ENCODE peak calls at places on chromosomes 12 and 14, in eight cellular contexts. One of them, this sample, is unnamed.

GRCh38 chr12:25107920-25108319 is 87.0 kb downstream of the DNAI7 start:
- DNase-seq in SK-N-SH: no peak
- DNase-seq in upper lobe of left lung: no peak
- DNase-seq in stomach: no peak
- DNase-seq in GM23338: no peak
- DNase-seq in breast epithelium: no peak
- DNase-seq in transverse colon: no peak
- DNase-seq in HL-60: no peak
- DNase-seq in this sample: no peak

GRCh38 chr12:101277443-101277842 is 2.5 kb upstream of the UTP20 start:
- DNase-seq in upper lobe of left lung: no peak
- DNase-seq in HL-60: no peak
- DNase-seq in GM23338: no peak
- DNase-seq in stomach: no peak
- DNase-seq in transverse colon: no peak
- DNase-seq in SK-N-SH: no peak
- DNase-seq in breast epithelium: no peak
- DNase-seq in this sample: no peak

GRCh38 chr12:113120670-113121370 is 14.7 kb downstream of the RASAL1 start:
- DNase-seq in stomach: no peak
- DNase-seq in breast epithelium: no peak
- DNase-seq in GM23338: peak; percentile 24
- DNase-seq in transverse colon: no peak
- DNase-seq in HL-60: no peak
- DNase-seq in upper lobe of left lung: no peak
- DNase-seq in SK-N-SH: peak; percentile 51
- DNase-seq in this sample: no peak

GRCh38 chr14:20719777-20720176 is 25.9 kb upstream of the EDDM3A start:
- DNase-seq in stomach: peak; percentile 72
- DNase-seq in HL-60: no peak
- DNase-seq in transverse colon: peak; percentile 34
- DNase-seq in SK-N-SH: no peak
- DNase-seq in GM23338: no peak
- DNase-seq in breast epithelium: no peak
- DNase-seq in upper lobe of left lung: no peak
- DNase-seq in this sample: peak; percentile 16

GRCh38 chr14:64755661-64756265 is 51.5 kb downstream of the PLEKHG3 start:
- DNase-seq in stomach: no peak
- DNase-seq in upper lobe of left lung: no peak
- DNase-seq in breast epithelium: no peak
- DNase-seq in transverse colon: peak; percentile 81
- DNase-seq in SK-N-SH: no peak
- DNase-seq in GM23338: no peak
- DNase-seq in HL-60: peak; percentile 55
- DNase-seq in this sample: no peak

GRCh38 chr12:76921891-76922664 is 43.3 kb upstream of the CSRP2 start:
- DNase-seq in GM23338: no peak
- DNase-seq in breast epithelium: no peak
- DNase-seq in HL-60: no peak
- DNase-seq in upper lobe of left lung: no peak
- DNase-seq in stomach: no peak
- DNase-seq in SK-N-SH: no peak
- DNase-seq in transverse colon: no peak
- DNase-seq in this sample: no peak

GRCh38 chr12:127078577-127079350 is 1188.2 kb upstream of the TMEM132C start:
- DNase-seq in SK-N-SH: no peak
- DNase-seq in GM23338: no peak
- DNase-seq in upper lobe of left lung: no peak
- DNase-seq in HL-60: no peak
- DNase-seq in breast epithelium: no peak
- DNase-seq in transverse colon: no peak
- DNase-seq in stomach: no peak
- DNase-seq in this sample: no peak

GRCh38 chr14:93219103-93219726 is 12.2 kb downstream of the UBR7 start:
- DNase-seq in transverse colon: peak; percentile 46
- DNase-seq in upper lobe of left lung: no peak
- DNase-seq in HL-60: peak; percentile 57
- DNase-seq in GM23338: peak; percentile 88
- DNase-seq in SK-N-SH: peak; percentile 55
- DNase-seq in breast epithelium: no peak
- DNase-seq in stomach: peak; percentile 59
- DNase-seq in this sample: peak; percentile 65

GRCh38 chr12:40646891-40647290 is 45.3 kb upstream of the CNTN1 start:
- DNase-seq in GM23338: no peak
- DNase-seq in SK-N-SH: no peak
- DNase-seq in breast epithelium: no peak
- DNase-seq in HL-60: no peak
- DNase-seq in stomach: no peak
- DNase-seq in transverse colon: no peak
- DNase-seq in upper lobe of left lung: no peak
- DNase-seq in this sample: no peak

GRCh38 chr12:51388066-51388799 is 3.0 kb downstream of the GALNT6 start:
- DNase-seq in GM23338: peak; percentile 26
- DNase-seq in SK-N-SH: peak; percentile 83
- DNase-seq in transverse colon: no peak
- DNase-seq in breast epithelium: peak; percentile 68
- DNase-seq in HL-60: peak; percentile 89
- DNase-seq in stomach: no peak
- DNase-seq in upper lobe of left lung: no peak
- DNase-seq in this sample: no peak

GRCh38 chr14:104968541-104969401 is 9.4 kb downstream of the AHNAK2 start:
- DNase-seq in SK-N-SH: peak; percentile 51
- DNase-seq in breast epithelium: peak; percentile 82
- DNase-seq in GM23338: no peak
- DNase-seq in upper lobe of left lung: peak; percentile 69
- DNase-seq in HL-60: no peak
- DNase-seq in transverse colon: no peak
- DNase-seq in stomach: no peak
- DNase-seq in this sample: peak; percentile 46
- H3K4me3 ChIP-seq in SK-N-SH: no peak overlapping the region
- H3K4me3 ChIP-seq in breast epithelium: peak overlapping the region; percentile 57
- H3K4me3 ChIP-seq in GM23338: no peak overlapping the region
- H3K4me3 ChIP-seq in upper lobe of left lung: peak overlapping the region; percentile 40
- H3K4me3 ChIP-seq in HL-60: no peak overlapping the region
- H3K4me3 ChIP-seq in transverse colon: no peak overlapping the region
- H3K4me3 ChIP-seq in stomach: peak overlapping the region; percentile 38
- H3K4me3 ChIP-seq in this sample: no peak overlapping the region

GRCh38 chr12:92492291-92492690 is 210.5 kb upstream of the PLEKHG7 start:
- DNase-seq in upper lobe of left lung: no peak
- DNase-seq in GM23338: no peak
- DNase-seq in SK-N-SH: no peak
- DNase-seq in HL-60: no peak
- DNase-seq in transverse colon: no peak
- DNase-seq in breast epithelium: no peak
- DNase-seq in stomach: no peak
- DNase-seq in this sample: no peak

GRCh38 chr12:92493816-92494215 is 209.0 kb upstream of the PLEKHG7 start:
- DNase-seq in upper lobe of left lung: no peak
- DNase-seq in stomach: no peak
- DNase-seq in breast epithelium: no peak
- DNase-seq in GM23338: no peak
- DNase-seq in SK-N-SH: no peak
- DNase-seq in transverse colon: no peak
- DNase-seq in HL-60: no peak
- DNase-seq in this sample: no peak

GRCh38 chr12:92496790-92497189 is 206.0 kb upstream of the PLEKHG7 start:
- DNase-seq in upper lobe of left lung: no peak
- DNase-seq in GM23338: no peak
- DNase-seq in breast epithelium: no peak
- DNase-seq in stomach: no peak
- DNase-seq in transverse colon: no peak
- DNase-seq in HL-60: no peak
- DNase-seq in SK-N-SH: no peak
- DNase-seq in this sample: no peak

DNA sequence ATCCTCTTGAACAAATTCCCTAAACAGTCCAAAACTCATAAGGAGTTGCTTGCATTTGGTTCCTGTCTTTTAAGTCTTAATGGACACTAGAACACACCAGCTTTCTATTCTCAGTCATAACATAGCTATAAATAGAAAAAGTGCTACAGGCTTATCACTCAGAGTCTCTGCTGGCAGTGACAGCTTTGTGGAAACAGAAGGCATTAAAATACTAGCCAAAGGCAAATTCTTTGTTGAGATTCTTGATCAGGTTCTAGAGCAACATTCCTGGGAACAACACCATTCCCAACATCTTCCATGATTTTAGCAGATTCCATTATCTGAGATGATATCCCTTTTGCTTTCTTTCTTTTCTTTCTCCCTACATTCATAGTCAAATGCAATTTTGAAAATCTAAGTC is 207.7 kb upstream of the PLEKHG7 start:
- DNase-seq in transverse colon: no peak
- DNase-seq in stomach: no peak
- DNase-seq in HL-60: no peak
- DNase-seq in GM23338: no peak
- DNase-seq in breast epithelium: no peak
- DNase-seq in SK-N-SH: no peak
- DNase-seq in upper lobe of left lung: no peak
- DNase-seq in this sample: no peak
- H3K27me3 ChIP-seq in transverse colon: no peaks in the 10 kb centered on the region
- H3K27me3 ChIP-seq in stomach: no peaks in the 10 kb centered on the region
- H3K27me3 ChIP-seq in HL-60: no peaks in the 10 kb centered on the region
- H3K27me3 ChIP-seq in GM23338: no peaks in the 10 kb centered on the region
- H3K27me3 ChIP-seq in breast epithelium: no peaks in the 10 kb centered on the region
- H3K27me3 ChIP-seq in SK-N-SH: no peaks in the 10 kb centered on the region
- H3K27me3 ChIP-seq in upper lobe of left lung: no peaks in the 10 kb centered on the region
- H3K27me3 ChIP-seq in this sample: no peaks in the 10 kb centered on the region

GRCh38 chr12:108837680-108838079 is 19.7 kb downstream of the SSH1 start:
- DNase-seq in breast epithelium: no peak
- DNase-seq in stomach: no peak
- DNase-seq in SK-N-SH: no peak
- DNase-seq in upper lobe of left lung: peak; percentile 27
- DNase-seq in transverse colon: no peak
- DNase-seq in HL-60: no peak
- DNase-seq in GM23338: no peak
- DNase-seq in this sample: no peak

GRCh38 chr12:108840605-108841328 is 16.6 kb downstream of the SSH1 start:
- DNase-seq in upper lobe of left lung: no peak
- DNase-seq in breast epithelium: no peak
- DNase-seq in transverse colon: no peak
- DNase-seq in stomach: no peak
- DNase-seq in HL-60: no peak
- DNase-seq in GM23338: no peak
- DNase-seq in SK-N-SH: no peak
- DNase-seq in this sample: no peak

GRCh38 chr12:108839890-108840230 is 17.5 kb downstream of the SSH1 start:
- DNase-seq in GM23338: no peak
- DNase-seq in stomach: no peak
- DNase-seq in SK-N-SH: no peak
- DNase-seq in HL-60: no peak
- DNase-seq in transverse colon: no peak
- DNase-seq in upper lobe of left lung: peak; percentile 48
- DNase-seq in breast epithelium: no peak
- DNase-seq in this sample: no peak

GRCh38 chr12:108838194-108839010 is 19.0 kb downstream of the SSH1 start:
- DNase-seq in SK-N-SH: peak; percentile 64
- DNase-seq in GM23338: peak; percentile 61
- DNase-seq in transverse colon: peak; percentile 78
- DNase-seq in breast epithelium: peak; percentile 67
- DNase-seq in upper lobe of left lung: peak; percentile 55
- DNase-seq in HL-60: peak; percentile 92
- DNase-seq in stomach: peak; percentile 72
- DNase-seq in this sample: peak; percentile 89

DNA sequence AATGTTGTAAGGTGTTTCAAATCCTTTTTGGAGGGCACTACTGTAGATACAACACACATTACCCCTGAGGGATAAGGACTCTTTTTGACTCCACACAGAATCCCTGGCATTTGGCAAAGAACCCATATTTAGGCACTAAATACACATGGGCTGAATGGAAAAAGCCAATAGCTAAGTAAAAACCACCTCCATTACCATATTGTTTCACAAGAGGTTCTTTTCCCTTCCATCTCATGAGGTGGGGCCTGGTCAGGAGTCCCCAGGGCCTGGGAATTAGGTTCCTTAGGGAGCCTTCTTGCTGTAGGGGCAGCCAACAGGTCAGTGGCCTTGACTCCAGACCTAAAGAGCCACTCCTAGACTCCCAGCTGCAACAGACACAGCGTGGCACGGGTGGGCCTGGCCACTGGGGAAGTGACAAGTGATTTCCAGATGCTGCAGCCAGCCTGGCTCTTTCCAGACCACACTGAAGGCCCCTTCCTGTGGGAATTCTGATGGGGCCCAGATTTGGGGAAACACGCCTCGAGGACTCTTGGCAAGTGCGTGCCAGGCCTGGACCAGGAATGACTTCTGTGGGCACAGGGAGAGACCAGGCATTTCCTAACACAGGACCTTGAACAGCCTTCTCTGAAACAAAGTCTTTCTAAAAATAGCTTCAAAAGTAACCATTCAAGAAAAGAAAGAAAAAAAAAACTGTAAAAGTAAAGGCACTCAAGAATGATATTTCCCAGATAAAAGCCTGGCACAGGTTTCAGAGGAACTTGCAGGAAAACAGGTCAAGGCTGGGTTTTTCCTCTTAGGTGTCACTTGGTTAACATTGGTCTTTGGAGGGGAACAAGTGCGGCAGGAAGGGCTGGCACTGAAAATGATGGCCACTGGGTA is 18.1 kb downstream of the SSH1 start:
- DNase-seq in SK-N-SH: peak; percentile 61
- DNase-seq in stomach: no peak
- DNase-seq in upper lobe of left lung: peak; percentile 22
- DNase-seq in breast epithelium: peak; percentile 60
- DNase-seq in GM23338: no peak
- DNase-seq in HL-60: no peak
- DNase-seq in transverse colon: no peak
- DNase-seq in this sample: peak; percentile 43
- TF ChIP-seq POLR2AphosphoS5 in SK-N-SH: peak; percentile 12
- TF ChIP-seq POLR2AphosphoS5 in stomach: no peak
- TF ChIP-seq POLR2AphosphoS5 in upper lobe of left lung: peak; percentile 58
- TF ChIP-seq POLR2AphosphoS5 in breast epithelium: peak; percentile 54
- TF ChIP-seq POLR2AphosphoS5 in GM23338: no peak
- TF ChIP-seq POLR2AphosphoS5 in HL-60: no peak
- TF ChIP-seq POLR2AphosphoS5 in transverse colon: peak; percentile 30
- TF ChIP-seq POLR2AphosphoS5 in this sample: peak; percentile 30

DNA sequence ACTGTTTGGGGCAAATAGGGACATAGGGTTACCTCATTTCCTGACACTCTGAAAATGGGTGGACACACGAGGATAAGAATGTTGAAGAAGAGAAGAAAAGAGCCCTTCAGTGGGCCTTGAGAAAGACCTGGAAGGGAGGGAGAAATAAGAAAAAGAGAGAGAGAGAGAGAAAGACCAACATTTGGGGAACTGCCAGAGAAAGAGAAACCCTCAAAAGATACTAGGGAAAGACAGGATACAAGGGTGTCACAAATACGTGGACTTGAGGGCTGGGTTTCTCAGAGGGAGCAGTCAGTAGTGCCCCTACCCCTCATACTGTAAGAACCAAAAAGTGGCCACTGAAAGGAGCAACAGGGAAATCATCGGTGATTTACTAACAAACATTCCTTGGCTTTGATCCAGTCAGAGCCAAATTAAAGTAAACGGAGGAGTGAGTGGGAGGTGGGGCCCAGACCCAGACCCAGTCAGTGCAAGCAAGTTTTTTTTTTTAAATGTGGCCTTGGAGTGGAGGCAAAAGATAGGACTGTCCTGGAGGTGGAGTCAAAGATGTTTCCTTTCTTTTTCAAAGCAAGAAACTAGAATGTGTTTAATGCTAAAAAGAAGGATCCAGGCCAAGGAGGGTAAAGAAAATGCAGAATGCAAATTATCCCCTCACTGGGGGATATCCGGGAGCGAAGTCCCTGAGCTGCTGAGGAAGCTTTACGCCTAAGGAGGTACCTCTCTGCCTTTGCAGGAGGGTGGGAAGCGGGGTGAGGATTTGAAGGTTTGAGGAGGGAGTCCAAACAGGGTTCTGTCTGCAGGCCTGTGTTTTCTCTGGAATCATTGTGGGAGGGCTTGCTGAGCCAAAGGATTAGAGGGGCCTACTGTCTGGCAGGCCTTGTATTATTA is 143.4 kb upstream of the AMIGO2 start:
- DNase-seq in upper lobe of left lung: no peak
- DNase-seq in breast epithelium: no peak
- DNase-seq in transverse colon: no peak
- DNase-seq in SK-N-SH: no peak
- DNase-seq in stomach: no peak
- DNase-seq in HL-60: no peak
- DNase-seq in GM23338: peak; percentile 86
- DNase-seq in this sample: no peak
- H3K4me3 ChIP-seq in upper lobe of left lung: peak overlapping the region; percentile 1
- H3K4me3 ChIP-seq in breast epithelium: no peak overlapping the region
- H3K4me3 ChIP-seq in transverse colon: no peak overlapping the region
- H3K4me3 ChIP-seq in SK-N-SH: no peak overlapping the region
- H3K4me3 ChIP-seq in stomach: no peak overlapping the region
- H3K4me3 ChIP-seq in HL-60: no peak overlapping the region
- H3K4me3 ChIP-seq in GM23338: peak overlapping the region; percentile 34
- H3K4me3 ChIP-seq in this sample: no peak overlapping the region